ENCODE peak calls at places on chromosomes 4 and X, in six cellular contexts. One of them, this sample, is unnamed.

GRCh38 chrX:53767544-53767943 is 81.0 kb upstream of the HUWE1 start:
- DNase-seq in G401: no peak
- DNase-seq in cardiac septum: no peak
- DNase-seq in activated CD8-positive, alpha-beta T cell treated with anti-CD3 and anti-CD28 coated beads for 36 hours: no peak
- DNase-seq in BJ: no peak
- DNase-seq in NAMALWA: no peak
- DNase-seq in this sample: no peak

GRCh38 chr4:182642831-182643230 is 274.4 kb downstream of the DCTD start:
- DNase-seq in G401: no peak
- DNase-seq in cardiac septum: no peak
- DNase-seq in activated CD8-positive, alpha-beta T cell treated with anti-CD3 and anti-CD28 coated beads for 36 hours: no peak
- DNase-seq in BJ: no peak
- DNase-seq in NAMALWA: peak; percentile 51
- DNase-seq in this sample: no peak

GRCh38 chr4:30979402-30979801 is 259.2 kb downstream of the PCDH7 start:
- DNase-seq in G401: no peak
- DNase-seq in cardiac septum: no peak
- DNase-seq in activated CD8-positive, alpha-beta T cell treated with anti-CD3 and anti-CD28 coated beads for 36 hours: no peak
- DNase-seq in BJ: no peak
- DNase-seq in NAMALWA: no peak
- DNase-seq in this sample: no peak

GRCh38 chr4:7510066-7510465 is 75.3 kb upstream of the PSAPL1 start:
- DNase-seq in G401: no peak
- DNase-seq in cardiac septum: no peak
- DNase-seq in activated CD8-positive, alpha-beta T cell treated with anti-CD3 and anti-CD28 coated beads for 36 hours: no peak
- DNase-seq in BJ: no peak
- DNase-seq in NAMALWA: no peak
- DNase-seq in this sample: no peak

GRCh38 chrX:45083314-45083713 is 117.4 kb downstream of the DIPK2B start:
- DNase-seq in G401: no peak
- DNase-seq in cardiac septum: no peak
- DNase-seq in activated CD8-positive, alpha-beta T cell treated with anti-CD3 and anti-CD28 coated beads for 36 hours: no peak
- DNase-seq in BJ: no peak
- DNase-seq in NAMALWA: no peak
- DNase-seq in this sample: no peak

GRCh38 chr4:8471211-8471875 is 30.8 kb downstream of the TRMT44 start:
- DNase-seq in G401: no peak
- DNase-seq in cardiac septum: no peak
- DNase-seq in activated CD8-positive, alpha-beta T cell treated with anti-CD3 and anti-CD28 coated beads for 36 hours: no peak
- DNase-seq in BJ: no peak
- DNase-seq in NAMALWA: no peak
- DNase-seq in this sample: no peak

GRCh38 chr4:152678841-152679240 is 956 bp downstream of the TMEM154 start:
- DNase-seq in G401: no peak
- DNase-seq in cardiac septum: no peak
- DNase-seq in activated CD8-positive, alpha-beta T cell treated with anti-CD3 and anti-CD28 coated beads for 36 hours: no peak
- DNase-seq in BJ: no peak
- DNase-seq in NAMALWA: peak; percentile 33
- DNase-seq in this sample: no peak

GRCh38 chrX:137195991-137196390 is 162.2 kb upstream of the GPR101 start:
- DNase-seq in G401: peak; percentile 84
- DNase-seq in cardiac septum: no peak
- DNase-seq in activated CD8-positive, alpha-beta T cell treated with anti-CD3 and anti-CD28 coated beads for 36 hours: no peak
- DNase-seq in BJ: no peak
- DNase-seq in NAMALWA: no peak
- DNase-seq in this sample: no peak

GRCh38 chr4:70737409-70737808 is 15.6 kb downstream of the RUFY3 start:
- DNase-seq in G401: no peak
- DNase-seq in cardiac septum: no peak
- DNase-seq in activated CD8-positive, alpha-beta T cell treated with anti-CD3 and anti-CD28 coated beads for 36 hours: no peak
- DNase-seq in BJ: no peak
- DNase-seq in NAMALWA: no peak
- DNase-seq in this sample: no peak